ENCODE peak calls at places on chromosomes 12 and 14, in four cellular contexts. Y is mucosa of descending colon, T is activated B cell treated with CpG ODN at 0.5 μM for 24 hours, B is foreskin fibroblast. P is an unnamed sample.

GRCh38 chr12:85725991-85726390 is 110.2 kb downstream of the RASSF9 start:
- DNase-seq in B (peak; percentile 60), T (no peak), Y (no peak), P (no peak)

GRCh38 chr12:122150127-122150681 is 23.8 kb downstream of the IL31 start:
- DNase-seq in Y (no peak), T (no peak), B (no peak), P (no peak)

GRCh38 chr12:53932915-53933314 is 5.7 kb upstream of the HOXC13 start:
- DNase-seq in B (no peak), Y (no peak), T (no peak), P (no peak)

GRCh38 chr12:41304526-41304925 is 116.4 kb downstream of the PDZRN4 start:
- DNase-seq in B (no peak), T (no peak), Y (no peak), P (no peak)

GRCh38 chr14:22555573-22556011 is 33.4 kb downstream of the DAD1 start:
- DNase-seq in B (no peak), Y (no peak), T (no peak), P (no peak)

GRCh38 chr12:116818341-116818856 is 62.8 kb downstream of the HRK start:
- DNase-seq in T (no peak), Y (no peak), B (peak; percentile 38), P (peak; percentile 29)

GRCh38 chr12:13350381-13350780 is 153.9 kb downstream of the EMP1 start:
- DNase-seq in T (no peak), Y (no peak), B (no peak), P (no peak)

GRCh38 chr14:96304956-96305355 is 48.9 kb downstream of the BDKRB1 start:
- DNase-seq in B (no peak), T (no peak), Y (no peak), P (no peak)

GRCh38 chr12:47903151-47903611 is 1.6 kb downstream of the VDR start:
- DNase-seq in Y (peak; percentile 65), T (no peak), B (peak; percentile 71), P (no peak)

GRCh38 chr12:63917864-63918742 is 73.6 kb downstream of the SRGAP1 start:
- DNase-seq in B (peak; percentile 96), T (no peak), Y (peak; percentile 47), P (peak; percentile 48)

GRCh38 chr12:19967001-19967400 is 401.3 kb upstream of the PDE3A start:
- DNase-seq in Y (no peak), B (no peak), T (no peak), P (no peak)

GRCh38 chr14:35535794-35536112 is 1.8 kb downstream of the INSM2 start:
- DNase-seq in Y (no peak), B (peak; percentile 21), T (no peak), P (no peak)

GRCh38 chr12:114762490-114763110 is 78.6 kb upstream of the TBX3 start:
- DNase-seq in T (no peak), Y (peak; percentile 29), B (peak; percentile 67), P (no peak)

GRCh38 chr12:103169-103981 is 36.8 kb downstream of the IQSEC3 start:
- DNase-seq in T (no peak), Y (no peak), B (no peak), P (no peak)

P was measured in Peyer's patch.